ENCODE peak calls at places on chromosome 13, in eight cellular contexts. I, S, L, E, R, J, G and M are unnamed samples.

GRCh38 chr13:76942363-76942762 is 5.9 kb upstream of the ACOD1 start:
- DNase-seq in I (no peak), S (no peak), L (no peak), E (no peak), R (no peak), J (no peak), G (no peak), M (no peak)

GRCh38 chr13:84653915-84654534 is 771.8 kb upstream of the SLITRK1 start:
- DNase-seq in I (no peak), S (no peak), L (no peak), E (no peak), R (no peak), J (no peak), G (no peak), M (no peak)

GRCh38 chr13:26923824-26924605 is 163.4 kb upstream of the GPR12 start:
- DNase-seq in I (peak; percentile 40), S (peak; percentile 26), L (no peak), E (no peak), R (no peak), J (no peak), G (no peak), M (no peak)

GRCh38 chr13:111346281-111346680 is 25.8 kb downstream of the TEX29 start:
- DNase-seq in I (no peak), S (no peak), L (no peak), E (no peak), R (no peak), J (no peak), G (no peak), M (no peak)

GRCh38 chr13:102852556-102852955 is 6.7 kb downstream of the ERCC5 start:
- DNase-seq in I (no peak), S (no peak), L (no peak), E (no peak), R (no peak), J (no peak), G (no peak), M (no peak)

GRCh38 chr13:99258946-99259345 is 767 bp upstream of the GPR18 start:
- DNase-seq in I (no peak), S (no peak), L (no peak), E (no peak), R (no peak), J (no peak), G (peak; percentile 75), M (no peak)

GRCh38 chr13:49997935-49998334 is 1.1 kb downstream of the TRIM13 start:
- DNase-seq in I (peak; percentile 33), S (no peak), L (no peak), E (no peak), R (no peak), J (no peak), G (peak; percentile 16), M (no peak)

GRCh38 chr13:93345642-93346220 is 119.1 kb downstream of the GPC6 start:
- DNase-seq in I (no peak), S (no peak), L (no peak), E (no peak), R (no peak), J (no peak), G (no peak), M (no peak)

GRCh38 chr13:30396434-30397075 is 25.7 kb upstream of the UBE2L5 start:
- DNase-seq in I (peak; percentile 50), S (no peak), L (no peak), E (no peak), R (no peak), J (no peak), G (no peak), M (no peak)

GRCh38 chr13:48783181-48783630 is 129.5 kb downstream of the CYSLTR2 start:
- DNase-seq in I (peak; percentile 70), S (peak; percentile 32), L (peak; percentile 65), E (peak; percentile 96), R (no peak), J (no peak), G (no peak), M (no peak)

GRCh38 chr13:26663801-26664200 is 96.8 kb downstream of the GPR12 start:
- DNase-seq in I (peak; percentile 43), S (no peak), L (no peak), E (no peak), R (no peak), J (no peak), G (peak; percentile 65), M (no peak)

GRCh38 chr13:109998808-109999528 is 212.6 kb upstream of the IRS2 start:
- DNase-seq in I (peak; percentile 98), S (no peak), L (no peak), E (no peak), R (no peak), J (no peak), G (no peak), M (no peak)

DNA sequence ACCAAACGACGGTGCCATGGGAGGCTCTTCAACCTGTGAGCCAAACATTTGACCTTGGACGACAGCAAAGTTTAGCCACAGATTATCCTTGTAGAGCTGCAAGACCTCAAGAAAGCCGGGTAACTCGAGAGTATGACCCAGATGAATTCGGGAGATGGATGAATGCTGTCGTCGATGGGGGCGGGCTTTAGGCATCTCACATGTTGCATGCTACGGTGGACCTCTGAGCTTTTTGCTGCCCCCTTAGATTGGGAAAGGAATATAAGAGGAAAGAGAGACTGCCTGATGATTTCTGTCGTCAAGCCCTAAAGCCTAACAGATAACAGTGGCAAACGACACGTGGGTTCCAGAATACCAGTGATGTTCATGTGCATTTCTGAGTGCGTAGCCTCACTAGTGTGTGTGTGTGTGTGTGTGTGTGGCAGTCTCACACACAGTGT is 716 bp upstream of the ABCC4 start:
- DNase-seq in I (no peak), S (no peak), L (no peak), E (no peak), R (no peak), J (no peak), G (no peak), M (no peak)
- TF ChIP-seq CTCF in I (no peak), S (no peak), L (no peak), E (no peak), R (no peak), J (no peak), G (no peak), M (no peak)

GRCh38 chr13:36820222-36820621 is 1.2 kb downstream of the RFXAP start:
- DNase-seq in I (no peak), S (no peak), L (no peak), E (no peak), R (no peak), J (no peak), G (peak; percentile 27), M (no peak)

GRCh38 chr13:36818483-36819063 is 449 bp upstream of the RFXAP start:
- DNase-seq in I (no peak), S (no peak), L (no peak), E (no peak), R (no peak), J (no peak), G (no peak), M (no peak)

GRCh38 chr13:36817996-36818395 is 1.0 kb upstream of the RFXAP start:
- DNase-seq in I (no peak), S (no peak), L (no peak), E (no peak), R (no peak), J (no peak), G (peak; percentile 33), M (no peak)

GRCh38 chr13:36819811-36820140 is 754 bp downstream of the RFXAP start:
- DNase-seq in I (no peak), S (no peak), L (no peak), E (no peak), R (no peak), J (no peak), G (no peak), M (no peak)

DNA sequence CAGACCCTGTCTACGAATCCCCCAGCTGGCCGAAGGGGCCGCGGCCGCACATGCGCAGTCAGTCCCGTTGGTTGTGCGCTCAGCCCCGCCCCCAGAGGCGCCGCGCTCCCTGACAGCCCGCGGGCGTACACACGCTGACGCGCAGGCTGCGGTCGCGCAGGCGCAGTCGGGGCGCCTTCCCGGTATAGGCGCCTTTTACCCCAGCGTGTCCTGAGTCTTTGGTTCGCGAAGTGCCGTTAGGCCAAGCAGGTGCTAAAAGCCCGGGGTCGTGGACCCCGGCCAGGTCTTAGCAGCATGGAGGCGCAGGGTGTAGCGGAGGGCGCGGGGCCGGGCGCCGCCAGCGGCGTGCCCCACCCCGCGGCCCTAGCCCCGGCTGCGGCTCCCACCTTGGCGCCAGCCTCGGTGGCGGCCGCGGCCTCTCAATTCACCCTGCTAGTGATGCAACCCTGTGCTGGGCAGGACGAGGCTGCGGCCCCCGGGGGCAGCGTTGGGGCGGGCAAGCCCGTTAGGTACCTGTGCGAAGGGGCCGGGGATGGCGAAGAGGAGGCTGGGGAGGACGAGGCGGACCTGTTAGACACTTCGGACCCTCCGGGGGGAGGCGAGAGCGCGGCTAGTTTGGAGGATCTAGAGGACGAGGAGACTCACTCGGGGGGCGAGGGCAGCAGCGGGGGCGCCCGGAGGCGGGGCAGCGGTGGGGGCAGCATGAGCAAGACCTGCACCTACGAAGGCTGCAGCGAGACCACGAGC is at the start of gene RFXAP:
- DNase-seq in I (peak; percentile 65), S (peak; percentile 94), L (peak; percentile 66), E (peak; percentile 88), R (peak; percentile 90), J (peak; percentile 82), G (peak; percentile 96), M (peak; percentile 96)
- TF ChIP-seq CTCF in I (no peak), S (no peak), L (no peak), E (no peak), R (no peak), J (no peak), G (no peak), M (no peak)

GRCh38 chr13:28545583-28546333 is 50.8 kb upstream of the FLT1 start:
- DNase-seq in I (no peak), S (no peak), L (no peak), E (no peak), R (no peak), J (no peak), G (no peak), M (no peak)

GRCh38 chr13:28551498-28551895 is 56.6 kb upstream of the FLT1 start:
- DNase-seq in I (no peak), S (no peak), L (no peak), E (no peak), R (no peak), J (no peak), G (no peak), M (no peak)

GRCh38 chr13:28548468-28548867 is 53.5 kb upstream of the FLT1 start:
- DNase-seq in I (no peak), S (no peak), L (no peak), E (no peak), R (no peak), J (no peak), G (no peak), M (no peak)

GRCh38 chr13:28550721-28551497 is 56.0 kb upstream of the FLT1 start:
- DNase-seq in I (no peak), S (no peak), L (no peak), E (no peak), R (no peak), J (no peak), G (no peak), M (no peak)

DNA sequence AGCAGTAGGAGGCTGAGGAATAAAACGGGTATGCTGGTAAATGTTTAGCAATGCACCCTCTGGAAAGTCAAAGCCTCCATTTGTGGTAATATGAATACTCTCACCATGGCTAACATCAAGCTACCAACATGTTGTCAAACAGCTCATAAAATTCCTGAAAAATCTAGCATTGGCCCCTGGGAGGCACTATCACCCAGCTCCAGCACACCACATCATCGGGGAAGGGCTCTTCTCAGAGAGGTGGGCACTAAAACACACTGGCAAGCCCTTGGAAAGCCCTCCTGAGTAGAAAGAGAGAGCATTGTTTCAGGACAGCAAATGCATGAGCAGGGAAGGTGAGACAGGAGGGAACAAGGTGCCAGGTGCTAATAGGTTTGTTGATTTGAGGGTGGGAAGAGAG is 53.9 kb upstream of the FLT1 start:
- DNase-seq in I (no peak), S (no peak), L (no peak), E (no peak), R (no peak), J (no peak), G (no peak), M (no peak)
- TF ChIP-seq CTCF in I (no peak), S (no peak), L (no peak), E (no peak), R (no peak), J (no peak), G (no peak), M (no peak)

GRCh38 chr13:68025604-68026003 is 795.5 kb upstream of the PCDH9 start:
- DNase-seq in I (no peak), S (no peak), L (no peak), E (no peak), R (no peak), J (no peak), G (no peak), M (no peak)
- TF ChIP-seq CTCF in I (no peak), S (no peak), L (no peak), E (no peak), R (no peak), J (no peak), G (no peak), M (no peak)